ENCODE peak calls at places on chromosomes 13 and 19, in four cellular contexts. C, N, O and L are unnamed samples.

GRCh38 chr19:1445932-1446712 is 3.8 kb upstream of the APC2 start:
- DNase-seq in C (no peak), N (no peak), O (no peak), L (no peak)

GRCh38 chr19:38211206-38211605 is 12.8 kb downstream of the DPF1 start:
- DNase-seq in C (no peak), N (no peak), O (no peak), L (no peak)

GRCh38 chr19:18312021-18312534 is 10.8 kb downstream of the LSM4 start:
- DNase-seq in C (no peak), N (no peak), O (no peak), L (no peak)

GRCh38 chr13:49220035-49220855 is at the start of gene MLNR:
- DNase-seq in C (no peak), N (peak), O (no peak), L (no peak)

GRCh38 chr13:110431851-110432294 is 124.8 kb downstream of the COL4A2 start:
- DNase-seq in C (no peak), N (no peak), O (peak), L (no peak)

GRCh38 chr13:76754414-76754813 is 131.8 kb downstream of the KCTD12 start:
- DNase-seq in C (no peak), N (peak), O (peak), L (no peak)

GRCh38 chr13:33367931-33368330 is 82.4 kb upstream of the STARD13 start:
- DNase-seq in C (no peak), N (no peak), O (no peak), L (no peak)

GRCh38 chr13:29924482-29924884 is 74.1 kb upstream of the UBL3 start:
- DNase-seq in C (peak), N (no peak), O (no peak), L (peak)

GRCh38 chr13:26019881-26020535 is 31.8 kb downstream of the SHISA2 start:
- DNase-seq in C (peak), N (no peak), O (no peak), L (peak)

GRCh38 chr13:30121666-30122065 is 185.7 kb downstream of the KATNAL1 start:
- DNase-seq in C (no peak), N (no peak), O (no peak), L (no peak)

GRCh38 chr13:27194895-27195764 is 23.5 kb upstream of the USP12 start:
- DNase-seq in C (peak), N (no peak), O (no peak), L (peak)

GRCh38 chr19:38199340-38199739 is 24.7 kb downstream of the DPF1 start:
- DNase-seq in C (no peak), N (no peak), O (no peak), L (no peak)

GRCh38 chr13:36919206-36919832 is 719 bp downstream of the SMAD9 start:
- DNase-seq in C (no peak), N (peak), O (peak), L (no peak)

GRCh38 chr19:28943651-28944050 is 269.3 kb downstream of the UQCRFS1 start:
- DNase-seq in C (no peak), N (no peak), O (no peak), L (no peak)

GRCh38 chr19:16148443-16149045 is 5.1 kb downstream of the HSH2D start:
- DNase-seq in C (no peak), N (no peak), O (no peak), L (no peak)

GRCh38 chr13:33150662-33151061 is 134.4 kb downstream of the KL start:
- DNase-seq in C (no peak), N (no peak), O (no peak), L (no peak)

GRCh38 chr19:37227996-37228395 is 10.0 kb downstream of the ZNF383 start:
- DNase-seq in C (no peak), N (peak), O (no peak), L (no peak)

GRCh38 chr13:68506888-68507551 is 1276.9 kb upstream of the PCDH9 start:
- DNase-seq in C (no peak), N (no peak), O (no peak), L (no peak)
- TF ChIP-seq CTCF in C (no peak), N (no peak), O (no peak), L (no peak)

GRCh38 chr19:7844951-7845350 is 14.9 kb downstream of the EVI5L start:
- DNase-seq in C (no peak), N (no peak), O (no peak), L (no peak)

GRCh38 chr19:7845390-7846179 is 15.6 kb downstream of the EVI5L start:
- DNase-seq in C (no peak), N (no peak), O (no peak), L (no peak)

GRCh38 chr19:7847664-7848063 is 17.6 kb downstream of the EVI5L start:
- DNase-seq in C (no peak), N (no peak), O (no peak), L (no peak)

GRCh38 chr19:7844405-7844804 is 14.4 kb downstream of the EVI5L start:
- DNase-seq in C (no peak), N (no peak), O (no peak), L (no peak)

DNA sequence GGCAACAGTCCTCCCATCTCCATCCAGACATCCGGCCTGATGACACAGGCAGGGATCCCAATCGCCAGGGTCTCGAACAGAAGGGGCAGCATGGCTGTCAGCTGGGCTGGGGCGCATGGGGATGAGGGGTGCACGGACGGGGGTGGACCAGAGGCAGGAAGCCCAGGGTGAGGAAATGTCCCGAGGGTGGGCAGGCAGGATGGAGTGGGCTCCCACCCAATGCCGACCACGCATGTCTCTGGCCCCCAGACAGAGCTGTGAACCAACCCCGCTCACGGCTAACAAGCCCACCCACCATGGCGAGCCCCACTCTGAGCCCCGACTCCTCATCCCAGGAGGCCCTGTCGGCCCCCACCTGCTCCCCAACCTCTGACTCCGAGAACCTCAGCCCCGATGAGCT is 16.2 kb downstream of the EVI5L start:
- DNase-seq in C (no peak), N (no peak), O (no peak), L (no peak)
- H3K4me3 ChIP-seq in C (no peak), N (no peak), O (no peak), L (no peak)

GRCh38 chr19:6733338-6734095 is 3.9 kb downstream of the GPR108 start:
- DNase-seq in C (no peak), N (no peak), O (no peak), L (no peak)
- TF ChIP-seq CTCF in C (peak), N (no peak), O (no peak), L (peak)

GRCh38 chr13:98224557-98224956 is 47.5 kb upstream of the RNF113B start:
- DNase-seq in C (no peak), N (no peak), O (no peak), L (no peak)

GRCh38 chr13:98223741-98224140 is 46.7 kb upstream of the RNF113B start:
- DNase-seq in C (no peak), N (no peak), O (no peak), L (no peak)

GRCh38 chr13:98226520-98226919 is 49.5 kb upstream of the RNF113B start:
- DNase-seq in C (no peak), N (no peak), O (no peak), L (no peak)

GRCh38 chr13:98222816-98223215 is 45.7 kb upstream of the RNF113B start:
- DNase-seq in C (no peak), N (no peak), O (no peak), L (no peak)

GRCh38 chr13:98225036-98225940 is 48.2 kb upstream of the RNF113B start:
- DNase-seq in C (no peak), N (no peak), O (no peak), L (no peak)
- H3K4me3 ChIP-seq in C (no peak), N (no peak), O (no peak), L (no peak)

DNA sequence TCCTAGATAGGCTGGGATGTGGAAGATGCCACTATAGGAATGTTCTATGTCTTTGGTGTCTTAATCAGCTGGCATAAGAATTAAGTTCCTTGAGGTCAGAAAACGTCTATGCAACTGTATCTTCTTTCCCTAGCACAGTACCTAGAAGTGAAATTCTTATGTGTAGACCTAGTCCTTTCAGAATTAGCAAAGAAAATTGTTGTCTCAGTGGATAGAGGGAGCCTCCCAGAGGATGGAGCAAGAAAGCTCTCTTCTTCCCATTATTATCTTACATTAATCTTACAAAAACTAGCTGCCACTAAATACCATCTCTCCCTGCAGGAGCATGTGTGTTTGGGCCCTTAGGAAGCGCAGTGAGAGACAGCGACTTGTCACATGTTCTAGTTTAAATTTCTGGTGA is 11.6 kb downstream of the CLDN10 start:
- DNase-seq in C (no peak), N (no peak), O (no peak), L (no peak)
- TF ChIP-seq CTCF in C (peak), N (no peak), O (no peak), L (no peak)

GRCh38 chr19:6270076-6270745 is 9.6 kb downstream of the MLLT1 start:
- DNase-seq in C (no peak), N (no peak), O (no peak), L (no peak)

GRCh38 chr19:6270822-6271221 is 9.0 kb downstream of the MLLT1 start:
- DNase-seq in C (no peak), N (no peak), O (no peak), L (no peak)

GRCh38 chr19:6271721-6272410 is 7.9 kb downstream of the MLLT1 start:
- DNase-seq in C (no peak), N (peak), O (peak), L (peak)

GRCh38 chr19:6272411-6272791 is 7.4 kb downstream of the MLLT1 start:
- DNase-seq in C (no peak), N (no peak), O (no peak), L (no peak)

DNA sequence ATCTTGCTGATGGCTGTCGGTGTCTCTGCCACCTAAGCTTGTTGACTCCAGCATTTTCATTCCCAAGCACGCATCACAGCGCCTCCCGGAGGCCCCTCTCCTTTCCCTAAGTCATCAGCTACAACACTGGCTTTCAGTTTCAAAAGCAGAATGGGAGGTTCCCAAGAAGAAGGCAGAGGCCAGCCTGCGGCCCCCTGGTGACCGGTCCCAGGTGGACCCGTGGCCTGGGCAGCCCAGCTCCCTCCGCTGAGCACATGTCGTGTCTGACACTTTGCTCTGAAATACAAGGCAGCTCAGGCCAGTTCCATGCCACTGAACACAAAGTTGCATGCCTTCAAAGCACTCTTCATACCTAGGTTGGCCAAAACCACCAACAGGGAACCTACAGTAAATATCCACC is 8.5 kb downstream of the MLLT1 start:
- DNase-seq in C (no peak), N (no peak), O (no peak), L (no peak)
- H3K4me3 ChIP-seq in C (no peak), N (no peak), O (peak), L (peak)

GRCh38 chr19:58330458-58330857 is 3.7 kb downstream of the ZSCAN22 start:
- DNase-seq in C (no peak), N (no peak), O (no peak), L (no peak)

GRCh38 chr19:58326501-58326913 is 287 bp upstream of the ZSCAN22 start:
- DNase-seq in C (no peak), N (no peak), O (no peak), L (no peak)

GRCh38 chr19:58326914-58327726 is at the start of gene ZSCAN22:
- DNase-seq in C (peak), N (peak), O (peak), L (peak)

GRCh38 chr19:58325623-58326022 is 1.2 kb upstream of the ZSCAN22 start:
- DNase-seq in C (no peak), N (no peak), O (no peak), L (no peak)

GRCh38 chr19:58328999-58329398 is 2.2 kb downstream of the ZSCAN22 start:
- DNase-seq in C (no peak), N (no peak), O (no peak), L (no peak)
- TF ChIP-seq CTCF in C (no peak), N (no peak), O (no peak), L (no peak)

GRCh38 chr19:8392017-8392591 is 1.9 kb downstream of the RAB11B start:
- DNase-seq in C (no peak), N (peak), O (peak), L (no peak)

GRCh38 chr19:8389891-8390616 is at the start of gene RAB11B:
- DNase-seq in C (peak), N (peak), O (peak), L (peak)

GRCh38 chr19:8390617-8390981 is 439 bp downstream of the RAB11B start:
- DNase-seq in C (peak), N (peak), O (peak), L (peak)

GRCh38 chr19:8393192-8393870 is 3.2 kb downstream of the RAB11B start:
- DNase-seq in C (no peak), N (no peak), O (no peak), L (no peak)

GRCh38 chr19:8391274-8392016 is 1.3 kb downstream of the RAB11B start:
- DNase-seq in C (no peak), N (no peak), O (no peak), L (no peak)
- H3K4me3 ChIP-seq in C (no peak), N (no peak), O (peak), L (no peak)

GRCh38 chr13:112711528-112712265 is 21.9 kb downstream of the ATP11A start:
- DNase-seq in C (peak), N (peak), O (peak), L (peak)
- TF ChIP-seq CTCF in C (peak), N (no peak), O (no peak), L (peak)